ENCODE peak calls at places on chromosome 14, in ten cellular contexts. H is cardiac fibroblast, K is DND-41, Y is GM06990, F is IMR-90, G is WTC11, D is stomach, E is RWPE1, W is right lobe of liver, T is left ventricle myocardium inferior. U is an unnamed sample.

GRCh38 chr14:71006200-71006563 is 98.9 kb downstream of the PCNX1 start:
- DNase-seq in H (no peak), F (peak), T (no peak), Y (no peak), G (no peak), K (no peak), D (no peak), W (no peak), E (no peak), U (no peak)

GRCh38 chr14:64778114-64778754 is 74.0 kb downstream of the PLEKHG3 start:
- DNase-seq in Y (no peak), G (no peak), H (peak), K (no peak), F (no peak), E (no peak), W (peak), D (no peak), T (peak), U (no peak)

GRCh38 chr14:76810953-76811400 is 1.7 kb downstream of the ANGEL1 start:
- DNase-seq in D (no peak), T (no peak), K (no peak), G (no peak), W (peak), F (peak), H (peak), E (no peak), Y (no peak), U (no peak)

GRCh38 chr14:61397607-61398006 is 76.2 kb downstream of the PRKCH start:
- DNase-seq in F (no peak), D (no peak), E (no peak), T (no peak), Y (no peak), K (no peak), W (no peak), G (no peak), H (no peak), U (no peak)

GRCh38 chr14:74610199-74610865 is 1.7 kb downstream of the LTBP2 start:
- DNase-seq in W (no peak), K (no peak), Y (no peak), E (no peak), G (no peak), D (no peak), F (no peak), T (no peak), H (no peak), U (no peak)

GRCh38 chr14:77861201-77861600 is 61.3 kb downstream of the ADCK1 start:
- DNase-seq in T (no peak), D (no peak), Y (no peak), G (no peak), K (no peak), H (no peak), F (no peak), E (no peak), W (no peak), U (no peak)

GRCh38 chr14:22897357-22897756 is 14.3 kb downstream of the REM2 start:
- DNase-seq in W (no peak), D (no peak), Y (no peak), E (no peak), T (no peak), K (no peak), F (no peak), G (no peak), H (no peak), U (no peak)

GRCh38 chr14:51394391-51394790 is 154.3 kb downstream of the TMX1 start:
- DNase-seq in H (peak), G (no peak), W (no peak), D (no peak), E (no peak), F (peak), T (no peak), K (no peak), Y (no peak), U (no peak)

GRCh38 chr14:53539489-53540126 is 386.5 kb upstream of the DDHD1 start:
- DNase-seq in W (peak), K (peak), T (peak), H (peak), Y (peak), D (peak), F (peak), E (peak), G (peak), U (peak)

GRCh38 chr14:22487941-22488340 is 101.1 kb downstream of the DAD1 start:
- DNase-seq in T (no peak), G (no peak), E (no peak), F (no peak), D (no peak), Y (no peak), H (no peak), W (no peak), K (no peak), U (no peak)

GRCh38 chr14:26596722-26597030 is 1.2 kb downstream of the NOVA1 start:
- DNase-seq in W (no peak), D (no peak), F (peak), Y (no peak), G (peak), H (peak), E (no peak), T (peak), K (no peak), U (no peak)

GRCh38 chr14:63275611-63276010 is 43.1 kb downstream of the GPHB5 start:
- DNase-seq in H (no peak), W (no peak), K (no peak), E (no peak), F (no peak), Y (no peak), G (no peak), T (no peak), D (no peak), U (no peak)

GRCh38 chr14:66974397-66975025 is 214.7 kb upstream of the GARIN2 start:
- DNase-seq in K (no peak), D (no peak), E (peak), Y (no peak), H (peak), G (no peak), F (peak), T (no peak), W (no peak), U (no peak)

GRCh38 chr14:32202468-32202865 is 602 bp downstream of the RNU6-8 start:
- DNase-seq in F (peak), K (no peak), W (no peak), Y (no peak), G (no peak), E (no peak), T (no peak), D (no peak), H (no peak), U (no peak)

GRCh38 chr14:69789118-69789640 is 7.9 kb downstream of the SLC10A1 start:
- DNase-seq in G (no peak), F (no peak), W (no peak), T (no peak), D (no peak), E (peak), H (no peak), Y (no peak), K (no peak), U (no peak)

GRCh38 chr14:92513204-92513965 is at the start of gene RIN3:
- DNase-seq in D (no peak), Y (peak), G (peak), W (peak), F (peak), K (no peak), H (peak), T (peak), E (peak), U (peak)

GRCh38 chr14:75295061-75295461 is 16.4 kb downstream of the FOS start:
- DNase-seq in G (peak), K (no peak), T (peak), D (peak), W (peak), E (peak), F (peak), Y (no peak), H (peak), U (peak)

GRCh38 chr14:68518910-68519686 is 273.8 kb downstream of the ZFP36L1 start:
- DNase-seq in T (peak), K (no peak), E (no peak), D (no peak), G (no peak), Y (no peak), W (no peak), F (peak), H (peak), U (no peak)

GRCh38 chr14:74846968-74847549 is 28.9 kb downstream of the PROX2 start:
- DNase-seq in Y (no peak), W (no peak), E (no peak), D (no peak), K (no peak), T (no peak), H (peak), G (no peak), F (peak), U (no peak)

GRCh38 chr14:68964300-68965093 is 14.6 kb downstream of the ACTN1 start:
- DNase-seq in H (peak), D (no peak), K (no peak), G (no peak), W (no peak), E (no peak), T (no peak), Y (no peak), F (peak), U (no peak)

GRCh38 chr14:24260026-24260779 is 2.8 kb downstream of the TGM1 start:
- DNase-seq in W (no peak), K (no peak), T (no peak), D (no peak), G (no peak), Y (no peak), F (no peak), E (no peak), H (no peak), U (no peak)

GRCh38 chr14:54127526-54127925 is 170.9 kb upstream of the BMP4 start:
- DNase-seq in H (peak), Y (no peak), D (no peak), W (no peak), K (no peak), G (no peak), E (no peak), T (no peak), F (peak), U (no peak)

GRCh38 chr14:24838945-24839616 is 205.1 kb upstream of the GZMB start:
- DNase-seq in G (no peak), W (peak), T (peak), H (peak), Y (no peak), F (no peak), E (no peak), D (no peak), K (no peak), U (no peak)

GRCh38 chr14:38254565-38255407 is 1.1 kb downstream of the CLEC14A start:
- DNase-seq in T (peak), Y (no peak), W (peak), E (no peak), D (peak), H (peak), F (no peak), K (no peak), G (peak), U (no peak)

GRCh38 chr14:77239412-77239811 is 31.6 kb downstream of the NGB start:
- DNase-seq in G (no peak), W (no peak), K (no peak), D (no peak), H (no peak), E (no peak), Y (no peak), T (no peak), F (no peak), U (no peak)

GRCh38 chr14:67941456-67942018 is 122.0 kb downstream of the RAD51B start:
- DNase-seq in G (no peak), D (no peak), T (no peak), W (no peak), E (no peak), Y (no peak), K (no peak), F (peak), H (peak), U (no peak)

GRCh38 chr14:61503167-61503801 is 181.9 kb downstream of the PRKCH start:
- DNase-seq in G (no peak), K (peak), F (peak), D (no peak), T (no peak), W (no peak), E (no peak), Y (peak), H (peak), U (no peak)

GRCh38 chr14:95784137-95784536 is 70.2 kb upstream of the TCL1A start:
- DNase-seq in E (peak), F (peak), D (no peak), Y (no peak), W (no peak), H (peak), K (peak), T (no peak), G (peak), U (peak)

GRCh38 chr14:90499121-90499520 is 102.3 kb downstream of the CALM1 start:
- DNase-seq in Y (no peak), G (no peak), K (no peak), F (no peak), T (no peak), D (no peak), W (no peak), E (no peak), H (no peak), U (no peak)

GRCh38 chr14:73759183-73759713 is 45.1 kb upstream of the PNMA1 start:
- DNase-seq in Y (peak), E (no peak), D (peak), G (no peak), W (peak), K (peak), T (peak), H (peak), F (peak), U (peak)

GRCh38 chr14:32939254-32940065 is 781 bp downstream of the NPAS3 start:
- DNase-seq in H (peak), E (no peak), W (no peak), D (peak), T (peak), F (peak), K (no peak), Y (no peak), G (peak), U (peak)

GRCh38 chr14:78567343-78567742 is 397.2 kb downstream of the NRXN3 start:
- DNase-seq in T (no peak), G (no peak), H (peak), K (no peak), Y (no peak), W (no peak), E (no peak), D (no peak), F (peak), U (no peak)

GRCh38 chr14:76280221-76280620 is 95.7 kb upstream of the ESRRB start:
- DNase-seq in T (no peak), F (no peak), W (no peak), Y (no peak), G (no peak), K (no peak), H (no peak), D (no peak), E (no peak), U (no peak)

GRCh38 chr14:80055912-80056801 is 155.1 kb downstream of the DIO2 start:
- DNase-seq in D (peak), F (peak), K (peak), T (no peak), E (peak), Y (no peak), H (peak), W (peak), G (peak), U (peak)

GRCh38 chr14:78358631-78359030 is 188.5 kb downstream of the NRXN3 start:
- DNase-seq in Y (no peak), H (peak), T (no peak), W (no peak), F (no peak), D (no peak), K (no peak), E (no peak), G (no peak), U (no peak)

DNA sequence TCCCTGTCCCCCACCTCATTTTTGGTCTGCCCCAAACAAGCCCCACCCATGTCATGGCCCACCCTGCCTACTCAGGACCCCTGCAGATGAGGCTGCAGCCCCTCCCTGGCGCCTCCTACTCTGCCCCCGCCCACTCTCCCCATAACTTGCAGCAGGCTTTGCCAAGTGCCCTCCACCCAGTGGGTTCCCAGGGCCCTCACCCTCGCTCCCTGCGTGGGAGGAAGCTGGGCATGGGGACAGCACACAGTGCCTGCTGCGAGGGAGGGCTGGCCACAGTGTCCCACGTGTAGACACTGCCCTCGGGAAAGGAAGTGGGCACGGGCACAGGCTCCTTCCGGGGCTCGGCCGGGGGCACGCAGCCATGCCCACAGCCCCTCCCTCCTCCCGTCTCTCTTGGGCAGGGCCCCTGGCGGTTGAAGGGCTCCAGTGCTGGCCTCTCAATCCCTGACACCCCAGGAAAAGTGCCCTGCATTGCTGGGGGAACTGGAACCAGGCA is 9.4 kb downstream of the AKT1 start:
- DNase-seq in G (no peak), T (no peak), F (no peak), H (no peak), Y (no peak), D (no peak), E (no peak), K (no peak), W (no peak), U (no peak)
- TF ChIP-seq CTCF in G (no peak), T (no peak), F (no peak), H (no peak), Y (no peak), D (no peak), E (no peak), K (no peak), W (no peak), U (no peak)

DNA sequence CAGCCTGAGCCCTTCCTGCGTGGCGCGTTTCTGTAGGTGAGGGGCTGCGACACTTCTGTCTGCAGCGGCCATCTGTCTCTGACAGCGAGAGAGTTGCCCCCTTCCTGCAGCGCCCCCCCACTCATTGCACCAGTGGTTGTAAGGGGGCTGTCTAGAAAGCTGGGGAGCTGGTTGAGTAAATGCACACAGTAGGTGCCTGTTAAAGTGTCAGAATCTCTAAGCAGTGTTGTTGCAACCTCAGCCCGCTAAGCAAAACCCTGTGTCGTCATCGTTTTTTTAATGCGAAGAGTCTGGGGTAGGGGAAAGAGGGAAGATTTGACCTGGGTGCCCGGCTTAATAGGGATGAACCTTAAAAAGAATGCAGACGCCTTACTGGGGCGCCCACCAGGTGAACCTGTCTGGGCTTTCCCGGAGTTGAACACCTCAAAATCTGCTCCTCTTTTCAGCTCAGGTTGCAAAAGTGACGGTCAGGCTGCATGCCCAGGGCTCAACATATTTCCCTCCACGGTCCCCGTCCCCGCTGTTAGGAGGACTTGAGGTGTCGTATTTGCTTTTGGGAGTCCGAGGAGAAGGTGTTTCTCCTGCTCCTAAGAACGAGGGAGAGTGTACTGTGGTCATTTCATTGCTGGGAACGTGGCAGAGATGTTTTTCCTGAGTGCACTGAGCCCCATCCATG is 1.0 kb downstream of the DLK1 start:
- DNase-seq in D (no peak), W (no peak), G (no peak), E (no peak), Y (no peak), T (no peak), F (no peak), H (no peak), K (no peak), U (no peak)
- TF ChIP-seq CTCF in D (no peak), W (no peak), G (no peak), E (no peak), Y (no peak), T (no peak), F (no peak), H (no peak), K (no peak), U (no peak)

GRCh38 chr14:83467811-83468210 is 1934.2 kb upstream of the SEL1L start:
- DNase-seq in T (no peak), E (no peak), K (no peak), W (no peak), D (no peak), H (no peak), F (peak), Y (no peak), G (no peak), U (no peak)

GRCh38 chr14:83462759-83463158 is 1929.1 kb upstream of the SEL1L start:
- DNase-seq in Y (no peak), H (no peak), K (no peak), W (no peak), D (no peak), E (no peak), G (no peak), F (no peak), T (no peak), U (no peak)

DNA sequence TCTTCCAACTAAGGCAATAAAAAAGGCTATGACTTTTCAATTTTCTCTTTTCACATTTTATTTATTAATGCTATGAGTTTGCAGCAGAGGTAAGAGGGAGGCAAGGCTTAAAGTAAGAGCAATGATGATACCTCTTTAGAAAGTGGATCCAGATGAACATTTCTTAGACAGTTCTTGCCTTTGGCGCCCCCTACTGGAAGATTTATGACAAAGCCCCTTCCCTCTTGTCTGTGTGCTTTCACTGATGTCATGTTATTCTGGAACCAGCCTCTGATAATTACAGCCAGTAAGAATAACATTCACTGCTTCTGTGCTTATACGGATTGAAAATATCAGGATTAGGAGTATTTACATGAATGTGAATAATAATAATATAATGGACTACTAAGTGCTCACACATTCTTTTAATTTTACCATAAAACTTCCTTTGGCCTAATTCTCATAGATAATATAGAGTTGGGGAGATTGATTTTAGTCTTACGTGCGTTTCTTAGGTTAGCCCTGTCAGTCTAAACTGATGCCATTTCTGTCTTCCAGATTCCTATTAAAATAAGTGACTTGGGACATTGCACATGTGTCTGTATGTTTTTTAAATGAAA is 1929.9 kb upstream of the SEL1L start:
- DNase-seq in G (peak), Y (no peak), H (peak), W (no peak), F (peak), T (no peak), E (peak), D (peak), K (peak), U (peak)
- TF ChIP-seq CTCF in G (peak), Y (peak), H (peak), W (peak), F (peak), T (peak), E (peak), D (no peak), K (peak), U (peak)

GRCh38 chr14:105167303-105168092 is 1.1 kb downstream of the JAG2 start:
- DNase-seq in W (no peak), E (peak), K (no peak), H (no peak), D (peak), Y (peak), G (no peak), T (no peak), F (no peak), U (no peak)

GRCh38 chr14:105169776-105170655 is 1.4 kb upstream of the JAG2 start:
- DNase-seq in W (no peak), T (no peak), G (no peak), K (no peak), F (no peak), H (no peak), Y (no peak), D (no peak), E (no peak), U (no peak)

GRCh38 chr14:105168093-105168420 is 519 bp downstream of the JAG2 start:
- DNase-seq in T (no peak), H (no peak), E (no peak), F (no peak), Y (no peak), G (no peak), D (no peak), K (no peak), W (no peak), U (no peak)

GRCh38 chr14:105168496-105168978 is at the start of gene JAG2:
- DNase-seq in T (peak), F (no peak), W (no peak), H (peak), Y (no peak), D (peak), K (no peak), G (peak), E (peak), U (no peak)

DNA sequence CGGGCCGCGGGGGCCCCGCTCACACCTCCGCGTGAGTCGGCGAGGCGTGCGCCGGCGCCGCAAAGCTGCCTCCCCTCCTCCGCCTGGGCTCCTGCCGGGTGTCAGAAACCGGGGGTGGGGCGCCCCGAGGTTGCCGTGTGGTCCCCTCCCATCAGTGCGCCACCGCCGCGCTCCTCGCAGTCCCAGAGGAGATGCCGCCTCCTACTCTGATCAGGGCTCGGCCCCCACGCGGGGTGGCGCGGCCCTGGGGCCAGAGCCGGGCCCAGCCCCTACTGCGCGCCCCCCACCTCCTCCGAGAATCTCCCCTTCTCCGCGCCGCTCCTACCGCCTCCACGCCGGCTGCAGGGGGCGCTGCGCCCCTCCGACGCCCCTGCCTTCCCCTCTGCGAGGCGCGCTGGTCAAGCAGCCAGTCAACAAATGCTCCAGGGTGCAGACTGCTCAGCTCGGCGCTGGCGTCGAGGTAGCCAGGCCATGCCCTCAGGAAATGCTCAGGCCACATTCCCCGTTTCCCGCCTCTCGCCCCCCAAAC is 467 bp upstream of the JAG2 start:
- DNase-seq in H (no peak), D (no peak), K (no peak), G (peak), T (no peak), E (no peak), F (no peak), Y (peak), W (no peak), U (no peak)
- TF ChIP-seq CTCF in H (peak), D (no peak), K (peak), G (peak), T (peak), E (peak), F (peak), Y (peak), W (peak), U (peak)